ENCODE peak calls at places on chromosome 7, in six cellular contexts. Y is HT-29; F is activated CD8-positive, alpha-beta memory T cell treated with anti-CD3 and anti-CD28 coated beads for 4 hours; W is tibial artery; B is OCI-LY7; G is AML-193. J is an unnamed sample.
A peak's percentile ranks its signal among the peaks of the same experiment; 100 is the strongest.

GRCh38 chr7:36115448-36116321 is 37.4 kb upstream of the EEPD1 start:
- DNase-seq in B (no peak), Y (peak; percentile 97), G (no peak), F (peak; percentile 53), W (peak; percentile 75), J (peak; percentile 25)

GRCh38 chr7:85510287-85510686 is 323.4 kb upstream of the SEMA3D start:
- DNase-seq in G (no peak), B (no peak), W (no peak), Y (no peak), F (no peak), J (no peak)

GRCh38 chr7:100342761-100343160 is 15.2 kb upstream of the PILRB start:
- DNase-seq in Y (no peak), B (no peak), F (no peak), W (no peak), G (no peak), J (no peak)

GRCh38 chr7:16528520-16528919 is 1.9 kb downstream of the LRRC72 start:
- DNase-seq in B (no peak), Y (no peak), G (no peak), W (no peak), F (no peak), J (no peak)

GRCh38 chr7:69892790-69893189 is 294.5 kb downstream of the AUTS2 start:
- DNase-seq in W (no peak), Y (no peak), F (no peak), G (no peak), B (peak; percentile 28), J (no peak)

GRCh38 chr7:100477871-100478248 is 1.2 kb downstream of the TSC22D4 start:
- DNase-seq in F (no peak), B (no peak), W (no peak), Y (no peak), G (no peak), J (no peak)

GRCh38 chr7:137298464-137298794 is 45.1 kb downstream of the PTN start:
- DNase-seq in G (no peak), Y (no peak), F (no peak), W (no peak), B (no peak), J (no peak)

GRCh38 chr7:1564603-1565022 is 5.2 kb downstream of the PSMG3 start:
- DNase-seq in G (no peak), W (no peak), Y (no peak), F (no peak), B (no peak), J (no peak)

GRCh38 chr7:105611856-105612775 is 30.8 kb upstream of the EFCAB10 start:
- DNase-seq in F (no peak), B (no peak), W (no peak), Y (no peak), G (no peak), J (no peak)

GRCh38 chr7:7271094-7271874 is 88.9 kb downstream of the C1GALT1 start:
- DNase-seq in G (no peak), F (no peak), Y (peak; percentile 91), B (peak; percentile 27), W (no peak), J (no peak)

GRCh38 chr7:31782411-31782991 is 95.5 kb downstream of the PPP1R17 start:
- DNase-seq in B (peak; percentile 50), Y (peak; percentile 80), W (no peak), G (peak; percentile 65), F (no peak), J (peak; percentile 37)

GRCh38 chr7:30450983-30451497 is 27.5 kb downstream of the NOD1 start:
- DNase-seq in G (no peak), W (no peak), B (no peak), F (no peak), Y (no peak), J (no peak)

GRCh38 chr7:82284936-82285519 is 158.5 kb downstream of the CACNA2D1 start:
- DNase-seq in G (no peak), W (no peak), Y (no peak), B (no peak), F (no peak), J (no peak)

GRCh38 chr7:3495957-3496356 is 194.9 kb downstream of the SDK1 start:
- DNase-seq in F (no peak), W (no peak), G (no peak), Y (no peak), B (no peak), J (no peak)

GRCh38 chr7:137287651-137288258 is 55.8 kb downstream of the PTN start:
- DNase-seq in Y (peak; percentile 20), W (no peak), F (no peak), B (no peak), G (peak; percentile 5), J (no peak)

GRCh38 chr7:105015631-105015965 is 1.6 kb downstream of the KMT2E start:
- DNase-seq in B (peak; percentile 47), F (no peak), Y (peak; percentile 63), G (peak; percentile 12), W (no peak), J (peak; percentile 22)

GRCh38 chr7:73842248-73842895 is at the start of gene METTL27:
- DNase-seq in F (peak; percentile 81), W (peak; percentile 95), B (peak; percentile 95), G (peak; percentile 72), Y (peak; percentile 97), J (peak; percentile 99)

GRCh38 chr7:150954201-150954985 is 23.7 kb downstream of the KCNH2 start:
- DNase-seq in F (no peak), G (no peak), W (no peak), B (no peak), Y (no peak), J (no peak)

GRCh38 chr7:2002561-2003450 is 229.9 kb downstream of the MAD1L1 start:
- DNase-seq in F (no peak), W (peak; percentile 16), G (no peak), Y (no peak), B (no peak), J (no peak)

GRCh38 chr7:46215987-46216567 is 295.0 kb upstream of the IGFBP3 start:
- DNase-seq in Y (peak; percentile 59), W (no peak), F (no peak), B (no peak), G (no peak), J (no peak)

GRCh38 chr7:76108540-76109233 is 60.8 kb downstream of the MDH2 start:
- DNase-seq in B (peak; percentile 51), Y (peak; percentile 92), G (no peak), F (no peak), W (peak; percentile 28), J (no peak)

GRCh38 chr7:50608196-50608906 is 43.1 kb upstream of the DDC start:
- DNase-seq in B (peak; percentile 10), G (no peak), W (no peak), Y (no peak), F (no peak), J (no peak)

GRCh38 chr7:15561840-15562239 is at the start of gene AGMO:
- DNase-seq in Y (peak; percentile 88), G (no peak), B (no peak), W (peak; percentile 55), F (no peak), J (no peak)

GRCh38 chr7:74655785-74656420 is 1.6 kb upstream of the GTF2I start:
- DNase-seq in Y (no peak), G (no peak), F (no peak), W (no peak), B (no peak), J (peak; percentile 10)

GRCh38 chr7:31126976-31127375 is 74.9 kb downstream of the ADCYAP1R1 start:
- DNase-seq in F (no peak), Y (no peak), G (no peak), W (no peak), B (no peak), J (no peak)

GRCh38 chr7:99460651-99461050 is 5.3 kb downstream of the ATP5MF start:
- DNase-seq in W (no peak), B (no peak), F (no peak), Y (no peak), G (no peak), J (no peak)

GRCh38 chr7:71454981-71455380 is 323.0 kb downstream of the GALNT17 start:
- DNase-seq in Y (no peak), B (no peak), G (no peak), F (no peak), W (no peak), J (no peak)

GRCh38 chr7:155709453-155709852 is 65.0 kb downstream of the RBM33 start:
- DNase-seq in F (no peak), G (no peak), Y (no peak), B (no peak), W (no peak), J (no peak)

GRCh38 chr7:21367081-21367480 is 60.8 kb upstream of the SP4 start:
- DNase-seq in F (no peak), G (no peak), Y (peak; percentile 85), B (no peak), W (no peak), J (no peak)

GRCh38 chr7:3154881-3155494 is 111.3 kb upstream of the CARD11 start:
- DNase-seq in Y (peak; percentile 69), G (no peak), W (no peak), F (peak; percentile 31), B (peak; percentile 76), J (peak; percentile 59)

GRCh38 chr7:8185907-8186306 is 76.1 kb downstream of the ICA1 start:
- DNase-seq in B (no peak), W (no peak), G (peak; percentile 76), F (no peak), Y (no peak), J (peak; percentile 13)

GRCh38 chr7:55157347-55158105 is 138.7 kb downstream of the EGFR start:
- DNase-seq in B (no peak), W (no peak), F (no peak), Y (no peak), G (no peak), J (no peak)

GRCh38 chr7:23004247-23004520 is 9.7 kb downstream of the HYCC1 start:
- DNase-seq in B (no peak), W (no peak), F (no peak), Y (no peak), G (no peak), J (no peak)